ENCODE peak calls at places on chromosomes 11 and 22, in seven cellular contexts. Q is effector CD4-positive, alpha-beta T cell; E is stimulated activated CD8-positive, alpha-beta memory T cell treated with anti-CD3 and anti-CD28 coated beads, Interleukin-4, amount 100 ng/mL, for 1 hour; K is coronary artery; O is C1 segment of cervical spinal cord; F is stimulated activated CD4-positive, alpha-beta T cell treated with anti-CD3 and anti-CD28 coated beads, Interleukin-15, amount 100 ng/mL, for 1 hour; J is activated T-cell treated with anti-CD3 and anti-CD28 coated beads, Interleukin-2, amount 50 U/mL, for 72 hours. I is an unnamed sample.

GRCh38 chr11:114091791-114092397 is 32.4 kb downstream of the ZBTB16 start:
- DNase-seq in Q (no peak), E (no peak), K (no peak), O (peak; percentile 61), F (no peak), J (no peak), I (no peak)

GRCh38 chr11:123473941-123474668 is 44.0 kb downstream of the GRAMD1B start:
- DNase-seq in Q (no peak), E (no peak), K (no peak), O (no peak), F (no peak), J (no peak), I (peak; percentile 29)

GRCh38 chr11:95455228-95455627 is 224.2 kb upstream of the SESN3 start:
- DNase-seq in Q (no peak), E (no peak), K (no peak), O (no peak), F (no peak), J (no peak), I (no peak)

GRCh38 chr11:75245356-75246005 is 4.9 kb downstream of the TPBGL start:
- DNase-seq in Q (no peak), E (no peak), K (no peak), O (no peak), F (no peak), J (no peak), I (no peak)

GRCh38 chr11:64687204-64687603 is 35.8 kb downstream of the NRXN2 start:
- DNase-seq in Q (no peak), E (no peak), K (peak; percentile 86), O (peak; percentile 92), F (no peak), J (no peak), I (no peak)

GRCh38 chr11:96137357-96137756 is 205.6 kb downstream of the MAML2 start:
- DNase-seq in Q (no peak), E (no peak), K (no peak), O (no peak), F (no peak), J (no peak), I (no peak)

GRCh38 chr11:120739780-120740179 is 228.2 kb downstream of the GRIK4 start:
- DNase-seq in Q (no peak), E (no peak), K (no peak), O (no peak), F (no peak), J (no peak), I (no peak)

GRCh38 chr11:69662806-69663205 is 12.3 kb downstream of the LTO1 start:
- DNase-seq in Q (no peak), E (no peak), K (no peak), O (no peak), F (no peak), J (no peak), I (peak; percentile 7)

GRCh38 chr11:110000858-110001257 is 92.3 kb upstream of the ZC3H12C start:
- DNase-seq in Q (no peak), E (no peak), K (no peak), O (no peak), F (no peak), J (no peak), I (no peak)

GRCh38 chr11:538431-539051 is 1.2 kb downstream of the LRRC56 start:
- DNase-seq in Q (no peak), E (no peak), K (no peak), O (no peak), F (no peak), J (no peak), I (no peak)

GRCh38 chr22:28442264-28442950 is 237.2 kb downstream of the TTC28 start:
- DNase-seq in Q (peak; percentile 17), E (peak; percentile 19), K (peak; percentile 83), O (peak; percentile 68), F (peak; percentile 28), J (peak; percentile 85), I (peak; percentile 53)

GRCh38 chr11:77351281-77351905 is 49.9 kb upstream of the GDPD4 start:
- DNase-seq in Q (no peak), E (no peak), K (no peak), O (no peak), F (no peak), J (no peak), I (no peak)

GRCh38 chr11:110199184-110199981 is 97.0 kb downstream of the RDX start:
- DNase-seq in Q (no peak), E (no peak), K (no peak), O (no peak), F (no peak), J (no peak), I (no peak)

GRCh38 chr11:103413266-103413888 is 304.2 kb downstream of the DYNC2H1 start:
- DNase-seq in Q (no peak), E (no peak), K (no peak), O (no peak), F (no peak), J (no peak), I (no peak)

GRCh38 chr11:111302298-111302697 is 4.0 kb downstream of the POU2AF3 start:
- DNase-seq in Q (no peak), E (no peak), K (no peak), O (no peak), F (no peak), J (no peak), I (no peak)

GRCh38 chr22:50613291-50613981 is 12.8 kb downstream of the MAPK8IP2 start:
- DNase-seq in Q (no peak), E (no peak), K (no peak), O (no peak), F (no peak), J (no peak), I (no peak)

GRCh38 chr11:86916330-86916729 is 38.9 kb downstream of the FZD4 start:
- DNase-seq in Q (no peak), E (no peak), K (no peak), O (no peak), F (no peak), J (no peak), I (peak; percentile 39)

GRCh38 chr22:25350551-25350971 is 131.1 kb downstream of the CRYBB2 start:
- DNase-seq in Q (no peak), E (no peak), K (peak; percentile 33), O (no peak), F (no peak), J (no peak), I (no peak)

GRCh38 chr11:43222215-43222614 is 89.6 kb upstream of the API5 start:
- DNase-seq in Q (no peak), E (no peak), K (no peak), O (no peak), F (no peak), J (no peak), I (no peak)

GRCh38 chr22:41538583-41538982 is 5.7 kb downstream of the POLR3H start:
- DNase-seq in Q (no peak), E (no peak), K (no peak), O (peak; percentile 56), F (no peak), J (no peak), I (no peak)

GRCh38 chr11:93861808-93862207 is 11.4 kb upstream of the VSTM5 start:
- DNase-seq in Q (no peak), E (no peak), K (no peak), O (no peak), F (no peak), J (no peak), I (no peak)

GRCh38 chr11:68839953-68840641 is 1.6 kb downstream of the CPT1A start:
- DNase-seq in Q (no peak), E (no peak), K (no peak), O (peak; percentile 41), F (no peak), J (no peak), I (no peak)

GRCh38 chr11:3225159-3225758 is 6.6 kb upstream of the MRGPRG start:
- DNase-seq in Q (no peak), E (no peak), K (no peak), O (no peak), F (no peak), J (no peak), I (peak; percentile 16)

GRCh38 chr11:131042041-131042390 is 125.7 kb upstream of the SNX19 start:
- DNase-seq in Q (no peak), E (no peak), K (no peak), O (no peak), F (no peak), J (no peak), I (no peak)

GRCh38 chr11:120589376-120589775 is 77.8 kb downstream of the GRIK4 start:
- DNase-seq in Q (no peak), E (no peak), K (no peak), O (no peak), F (no peak), J (no peak), I (no peak)

GRCh38 chr11:2569321-2569721 is 124.5 kb downstream of the KCNQ1 start:
- DNase-seq in Q (no peak), E (no peak), K (no peak), O (no peak), F (no peak), J (no peak), I (no peak)

GRCh38 chr22:38304526-38304925 is 12.7 kb downstream of the CSNK1E start:
- DNase-seq in Q (no peak), E (no peak), K (no peak), O (no peak), F (no peak), J (no peak), I (no peak)

GRCh38 chr11:596374-596773 is 19.4 kb downstream of the IRF7 start:
- DNase-seq in Q (no peak), E (no peak), K (no peak), O (no peak), F (no peak), J (no peak), I (no peak)

GRCh38 chr11:71286701-71287643 is 34.6 kb upstream of the SHANK2 start:
- DNase-seq in Q (no peak), E (no peak), K (peak; percentile 68), O (peak; percentile 16), F (no peak), J (no peak), I (no peak)

GRCh38 chr11:19679952-19680823 is 32.4 kb upstream of the NAV2 start:
- DNase-seq in Q (no peak), E (no peak), K (peak; percentile 96), O (peak; percentile 66), F (no peak), J (no peak), I (peak; percentile 76)

GRCh38 chr22:20128902-20129746 is 2.5 kb upstream of the ZDHHC8 start:
- DNase-seq in Q (peak; percentile 45), E (no peak), K (no peak), O (peak; percentile 5), F (no peak), J (peak; percentile 58), I (no peak)

I was measured in 8988T.